ENCODE peak calls at places on chromosomes 7 and 10, in four cellular contexts. O is HCT116, W is NB4, Q is A549. A is an unnamed sample.

GRCh38 chr7:133081119-133081604 is 728 bp downstream of the CHCHD3 start:
- DNase-seq in O (no peak), W (peak; percentile 37), Q (no peak), A (no peak)

GRCh38 chr7:31692451-31692850 is 5.4 kb downstream of the PPP1R17 start:
- DNase-seq in O (no peak), W (no peak), Q (no peak), A (no peak)

GRCh38 chr7:121575194-121575766 is 179.2 kb upstream of the FAM3C start:
- DNase-seq in O (no peak), W (no peak), Q (no peak), A (no peak)

GRCh38 chr10:123301077-123301875 is 147.1 kb downstream of the BUB3 start:
- DNase-seq in O (no peak), W (peak; percentile 9), Q (no peak), A (no peak)

GRCh38 chr7:132739271-132739955 is 163.1 kb upstream of the PLXNA4 start:
- DNase-seq in O (no peak), W (peak; percentile 25), Q (peak; percentile 68), A (no peak)

GRCh38 chr10:133391249-133391635 is 2.7 kb upstream of the MTG1 start:
- DNase-seq in O (no peak), W (no peak), Q (no peak), A (no peak)

GRCh38 chr10:1141701-1142100 is 85.5 kb downstream of the WDR37 start:
- DNase-seq in O (no peak), W (no peak), Q (no peak), A (no peak)

GRCh38 chr10:35821339-35821911 is 179.3 kb upstream of the FZD8 start:
- DNase-seq in O (no peak), W (no peak), Q (no peak), A (no peak)

GRCh38 chr7:2017914-2018785 is 214.6 kb downstream of the MAD1L1 start:
- DNase-seq in O (no peak), W (no peak), Q (no peak), A (peak; percentile 48)

GRCh38 chr10:44926771-44927751 is 15.9 kb downstream of the TMEM72 start:
- DNase-seq in O (no peak), W (peak; percentile 80), Q (no peak), A (no peak)

GRCh38 chr10:110226926-110227641 is 19.7 kb downstream of the MXI1 start:
- DNase-seq in O (peak; percentile 49), W (peak; percentile 79), Q (no peak), A (no peak)

GRCh38 chr10:122471531-122472177 is 10.3 kb downstream of the HTRA1 start:
- DNase-seq in O (no peak), W (no peak), Q (no peak), A (no peak)

GRCh38 chr7:156511426-156511825 is 129.1 kb upstream of the RNF32 start:
- DNase-seq in O (no peak), W (no peak), Q (no peak), A (no peak)

GRCh38 chr10:75658496-75658895 is 227.1 kb downstream of the LRMDA start:
- DNase-seq in O (no peak), W (no peak), Q (no peak), A (no peak)

GRCh38 chr10:48626986-48627731 is 22.3 kb upstream of the ARHGAP22 start:
- DNase-seq in O (no peak), W (no peak), Q (no peak), A (no peak)

GRCh38 chr7:50957427-50957826 is 174.7 kb upstream of the GRB10 start:
- DNase-seq in O (no peak), W (no peak), Q (no peak), A (no peak)

GRCh38 chr7:125834421-125834820 is 904.8 kb upstream of the POT1 start:
- DNase-seq in O (no peak), W (no peak), Q (no peak), A (no peak)

GRCh38 chr10:34753014-34753757 is 61.9 kb downstream of the PARD3 start:
- DNase-seq in O (no peak), W (no peak), Q (no peak), A (no peak)

GRCh38 chr7:12436896-12437535 is 33.4 kb upstream of the VWDE start:
- DNase-seq in O (no peak), W (peak; percentile 64), Q (peak; percentile 20), A (no peak)

GRCh38 chr7:1666251-1666778 is 3.8 kb upstream of the ELFN1 start:
- DNase-seq in O (no peak), W (peak; percentile 55), Q (peak; percentile 51), A (peak; percentile 40)

GRCh38 chr7:33195264-33195663 is 65.9 kb downstream of the BBS9 start:
- DNase-seq in O (no peak), W (peak; percentile 88), Q (peak; percentile 21), A (no peak)

GRCh38 chr7:50371551-50372021 is 67.1 kb downstream of the IKZF1 start:
- DNase-seq in O (no peak), W (no peak), Q (no peak), A (no peak)

GRCh38 chr7:132177708-132178392 is 398.4 kb downstream of the PLXNA4 start:
- DNase-seq in O (no peak), W (no peak), Q (no peak), A (no peak)

GRCh38 chr10:15393417-15393816 is 22.3 kb upstream of the FAM171A1 start:
- DNase-seq in O (no peak), W (no peak), Q (no peak), A (no peak)

GRCh38 chr7:42479452-42480303 is 242.7 kb upstream of the GLI3 start:
- DNase-seq in O (no peak), W (no peak), Q (no peak), A (no peak)

GRCh38 chr7:3591944-3592343 is 290.9 kb downstream of the SDK1 start:
- DNase-seq in O (no peak), W (no peak), Q (no peak), A (no peak)

GRCh38 chr7:3591150-3591549 is 290.1 kb downstream of the SDK1 start:
- DNase-seq in O (no peak), W (no peak), Q (no peak), A (no peak)

GRCh38 chr7:3588341-3588740 is 287.3 kb downstream of the SDK1 start:
- DNase-seq in O (no peak), W (no peak), Q (no peak), A (no peak)

GRCh38 chr7:3589756-3590155 is 288.7 kb downstream of the SDK1 start:
- DNase-seq in O (no peak), W (no peak), Q (no peak), A (no peak)

DNA sequence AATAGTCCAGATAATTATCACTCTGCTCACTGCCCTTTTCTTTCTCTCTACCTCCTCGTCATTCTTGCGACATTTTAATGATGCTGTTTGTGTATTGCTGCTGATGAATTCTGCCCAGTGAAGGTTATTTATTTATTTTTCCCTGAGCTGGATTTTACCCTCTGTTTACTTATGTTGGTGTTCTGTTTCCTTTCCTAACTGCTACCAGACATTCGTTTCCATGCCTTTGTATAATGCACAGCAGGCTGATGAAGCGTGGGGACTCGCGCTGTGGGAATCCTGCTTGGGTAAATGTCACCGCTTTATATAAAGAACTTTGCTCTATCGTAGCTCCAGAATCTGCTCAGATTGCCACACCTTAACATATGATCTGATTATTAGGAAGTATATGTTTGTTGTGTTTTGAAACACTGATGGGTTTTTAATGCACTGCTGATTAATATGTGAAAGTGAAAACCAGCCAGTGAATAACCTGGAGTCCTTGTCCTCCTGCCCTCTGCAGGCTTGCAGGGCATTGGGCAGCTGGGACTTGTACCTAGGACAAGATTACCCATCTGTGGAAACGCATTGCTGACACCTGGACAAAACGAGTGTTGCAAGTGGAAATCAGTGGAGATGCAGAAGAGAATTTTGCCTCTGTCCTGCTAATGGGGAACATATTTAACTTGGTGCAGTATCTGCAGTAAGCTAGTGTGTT is 291.5 kb downstream of the SDK1 start:
- DNase-seq in O (no peak), W (no peak), Q (no peak), A (no peak)
- TF ChIP-seq CTCF in O (no peak), W (no peak), Q (no peak), A (no peak)

DNA sequence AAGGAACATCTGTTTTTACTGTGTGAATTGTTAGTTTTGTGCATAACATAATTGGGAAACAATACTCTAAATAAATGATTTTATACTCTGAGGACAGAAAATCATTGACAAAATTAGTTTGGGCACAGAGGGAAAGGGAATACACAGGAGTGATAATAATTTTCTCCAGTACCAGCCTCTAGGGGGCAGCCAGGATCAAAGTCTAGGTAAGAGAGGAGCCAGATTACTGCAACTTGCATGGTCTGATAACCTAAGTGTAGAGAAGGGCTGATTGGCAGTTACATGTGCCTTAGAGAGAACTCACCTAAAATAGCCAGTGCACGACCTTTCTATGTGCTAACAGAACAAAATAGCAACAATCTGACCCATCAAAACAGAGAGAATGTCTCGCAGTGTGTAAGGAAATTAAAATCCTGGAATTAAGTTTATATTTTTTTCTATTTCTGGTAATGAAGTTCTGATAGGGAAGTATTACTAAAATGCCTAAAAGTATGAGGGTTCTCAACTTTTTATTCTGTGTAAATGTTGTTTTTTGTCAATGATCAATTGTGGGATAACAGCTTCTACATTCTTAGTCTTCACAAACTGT is 66.3 kb downstream of the EXOC6 start:
- DNase-seq in O (peak; percentile 51), W (peak; percentile 65), Q (peak; percentile 65), A (no peak)
- TF ChIP-seq CTCF in O (peak; percentile 38), W (peak; percentile 82), Q (peak; percentile 73), A (peak; percentile 84)

DNA sequence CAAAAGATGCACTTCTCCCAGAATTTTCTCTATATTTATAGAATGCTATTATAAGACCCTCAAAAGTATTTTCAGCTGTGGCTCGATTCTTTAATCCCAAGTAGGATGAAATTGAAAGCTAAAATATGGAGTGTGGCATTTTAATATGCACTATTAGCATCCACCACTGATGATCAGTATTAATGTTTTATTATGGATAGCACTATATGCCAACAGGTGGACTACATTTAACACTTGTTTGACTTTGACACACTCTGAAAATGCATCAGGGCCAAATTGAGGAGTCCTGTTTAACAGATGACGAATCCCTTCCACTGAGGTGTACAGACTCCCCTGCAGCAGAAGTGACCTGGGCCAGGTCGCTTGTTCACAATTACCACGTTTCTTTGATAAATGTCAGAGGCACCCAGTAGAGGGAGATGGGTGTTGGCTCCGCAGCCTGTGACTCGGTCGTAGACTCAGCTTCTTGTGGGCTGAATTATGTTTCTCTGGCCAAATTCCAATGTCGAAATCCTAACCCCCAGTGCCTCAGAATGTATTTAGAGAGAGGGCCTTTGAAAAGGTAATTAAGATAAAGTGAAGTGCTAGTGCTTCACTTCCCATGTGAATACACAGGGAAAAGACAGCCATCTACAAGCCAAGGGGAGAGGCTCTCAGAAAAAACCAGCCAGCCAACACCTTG is 48.1 kb downstream of the WIPF3 start:
- DNase-seq in O (no peak), W (peak; percentile 25), Q (no peak), A (no peak)
- TF ChIP-seq CTCF in O (no peak), W (no peak), Q (no peak), A (no peak)

DNA sequence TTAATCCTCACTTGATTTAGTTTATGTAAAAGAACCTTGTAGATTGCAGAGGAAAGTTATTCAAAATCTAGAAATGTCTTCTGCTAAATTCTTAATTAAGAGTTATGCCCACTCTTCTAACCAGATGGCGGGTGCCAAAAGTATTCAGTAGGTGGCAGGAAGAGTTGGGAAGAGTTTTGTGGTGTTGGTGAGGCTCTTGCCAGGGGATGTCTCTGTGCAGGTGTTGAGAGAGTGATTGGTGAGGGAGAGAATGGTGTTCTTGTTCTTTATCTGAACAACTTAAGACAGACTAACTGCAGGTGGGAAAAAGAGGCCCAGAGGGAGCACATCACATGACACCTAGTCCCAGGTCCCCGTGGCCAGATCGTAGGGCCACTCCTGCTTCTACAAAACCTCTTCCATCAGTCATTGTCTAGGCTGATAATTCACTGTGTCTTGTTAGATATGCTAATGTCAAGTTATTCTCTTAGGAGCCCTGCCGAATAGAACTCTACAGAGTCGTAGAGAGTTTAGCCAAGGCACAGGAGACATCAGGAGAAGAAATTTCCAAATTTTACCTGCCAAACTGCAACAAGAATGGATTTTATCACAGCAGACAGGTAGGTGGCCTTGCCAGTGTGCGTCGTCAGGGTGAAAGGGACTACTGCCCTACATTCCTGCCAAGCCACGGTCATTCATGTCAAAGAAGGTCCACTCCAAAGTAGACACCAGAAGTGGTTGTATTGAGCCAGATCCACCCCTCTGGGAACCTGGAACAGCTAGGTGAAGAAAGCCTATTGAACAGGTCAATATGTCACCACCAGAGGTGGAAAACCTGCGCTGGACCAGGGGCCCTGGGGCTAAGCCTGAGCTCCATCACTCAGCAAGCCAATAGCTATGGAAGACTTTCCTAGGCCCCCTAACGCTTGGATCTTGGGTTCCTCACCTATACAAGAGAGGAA is 3.4 kb downstream of the IGFBP1 start:
- DNase-seq in O (no peak), W (no peak), Q (no peak), A (no peak)
- TF ChIP-seq CTCF in O (no peak), W (no peak), Q (no peak), A (peak; percentile 24)